ENCODE peak calls at places on chromosome 15, in nine cellular contexts. One of them, this sample, is unnamed.

GRCh38 chr15:73752817-73753214 is 335 bp downstream of the INSYN1 start:
- DNase-seq in T1000: no peak
- DNase-seq in NCI-H1092: no peak
- DNase-seq in OCI-LY7: no peak
- DNase-seq in nephron progenitor cell: peak
- DNase-seq in globus pallidus: no peak
- DNase-seq in NCI-H1105 treated with DMSO at 0.1 percent for 48 hours: no peak
- DNase-seq in NCI-H2081: no peak
- DNase-seq in CD8-positive, alpha-beta memory T cell: no peak
- DNase-seq in this sample: no peak

GRCh38 chr15:23628612-23629233 is 18.9 kb downstream of the MAGEL2 start:
- DNase-seq in OCI-LY7: no peak
- DNase-seq in CD8-positive, alpha-beta memory T cell: no peak
- DNase-seq in NCI-H2081: no peak
- DNase-seq in NCI-H1092: no peak
- DNase-seq in nephron progenitor cell: no peak
- DNase-seq in NCI-H1105 treated with DMSO at 0.1 percent for 48 hours: peak
- DNase-seq in T1000: no peak
- DNase-seq in globus pallidus: no peak
- DNase-seq in this sample: peak

GRCh38 chr15:88591384-88591783 is 29.8 kb upstream of the AEN start:
- DNase-seq in NCI-H1105 treated with DMSO at 0.1 percent for 48 hours: no peak
- DNase-seq in T1000: no peak
- DNase-seq in NCI-H2081: no peak
- DNase-seq in nephron progenitor cell: no peak
- DNase-seq in globus pallidus: no peak
- DNase-seq in OCI-LY7: no peak
- DNase-seq in NCI-H1092: no peak
- DNase-seq in CD8-positive, alpha-beta memory T cell: no peak
- DNase-seq in this sample: no peak

GRCh38 chr15:21260966-21261395 is 179.3 kb downstream of the POTEB3 start:
- DNase-seq in globus pallidus: peak
- DNase-seq in T1000: no peak
- DNase-seq in OCI-LY7: no peak
- DNase-seq in CD8-positive, alpha-beta memory T cell: no peak
- DNase-seq in NCI-H1092: no peak
- DNase-seq in NCI-H1105 treated with DMSO at 0.1 percent for 48 hours: no peak
- DNase-seq in NCI-H2081: no peak
- DNase-seq in nephron progenitor cell: no peak
- DNase-seq in this sample: no peak

GRCh38 chr15:45377630-45378148 is 655 bp downstream of the GATM start:
- DNase-seq in globus pallidus: peak
- DNase-seq in OCI-LY7: no peak
- DNase-seq in NCI-H1092: no peak
- DNase-seq in NCI-H2081: no peak
- DNase-seq in CD8-positive, alpha-beta memory T cell: no peak
- DNase-seq in T1000: no peak
- DNase-seq in nephron progenitor cell: peak
- DNase-seq in NCI-H1105 treated with DMSO at 0.1 percent for 48 hours: peak
- DNase-seq in this sample: no peak

GRCh38 chr15:83380682-83381081 is 66.5 kb upstream of the SH3GL3 start:
- DNase-seq in NCI-H1092: no peak
- DNase-seq in CD8-positive, alpha-beta memory T cell: no peak
- DNase-seq in NCI-H2081: no peak
- DNase-seq in OCI-LY7: peak
- DNase-seq in globus pallidus: no peak
- DNase-seq in T1000: no peak
- DNase-seq in nephron progenitor cell: peak
- DNase-seq in NCI-H1105 treated with DMSO at 0.1 percent for 48 hours: peak
- DNase-seq in this sample: no peak

GRCh38 chr15:45715528-45715927 is 80.7 kb downstream of the SQOR start:
- DNase-seq in NCI-H2081: no peak
- DNase-seq in NCI-H1105 treated with DMSO at 0.1 percent for 48 hours: peak
- DNase-seq in CD8-positive, alpha-beta memory T cell: no peak
- DNase-seq in nephron progenitor cell: no peak
- DNase-seq in OCI-LY7: peak
- DNase-seq in globus pallidus: no peak
- DNase-seq in NCI-H1092: no peak
- DNase-seq in T1000: no peak
- DNase-seq in this sample: no peak

GRCh38 chr15:99943466-99943865 is 210.2 kb upstream of the LYSMD4 start:
- DNase-seq in NCI-H2081: no peak
- DNase-seq in NCI-H1105 treated with DMSO at 0.1 percent for 48 hours: no peak
- DNase-seq in nephron progenitor cell: no peak
- DNase-seq in NCI-H1092: no peak
- DNase-seq in OCI-LY7: no peak
- DNase-seq in CD8-positive, alpha-beta memory T cell: no peak
- DNase-seq in T1000: no peak
- DNase-seq in globus pallidus: no peak
- DNase-seq in this sample: no peak

GRCh38 chr15:95259513-95259912 is 1028.2 kb downstream of the MCTP2 start:
- DNase-seq in globus pallidus: peak
- DNase-seq in NCI-H1092: peak
- DNase-seq in OCI-LY7: peak
- DNase-seq in T1000: peak
- DNase-seq in nephron progenitor cell: peak
- DNase-seq in NCI-H2081: peak
- DNase-seq in NCI-H1105 treated with DMSO at 0.1 percent for 48 hours: peak
- DNase-seq in CD8-positive, alpha-beta memory T cell: peak
- DNase-seq in this sample: peak

GRCh38 chr15:71565636-71566160 is 244.7 kb upstream of the NR2E3 start:
- DNase-seq in NCI-H1092: no peak
- DNase-seq in nephron progenitor cell: no peak
- DNase-seq in T1000: no peak
- DNase-seq in globus pallidus: no peak
- DNase-seq in NCI-H2081: no peak
- DNase-seq in CD8-positive, alpha-beta memory T cell: no peak
- DNase-seq in OCI-LY7: no peak
- DNase-seq in NCI-H1105 treated with DMSO at 0.1 percent for 48 hours: no peak
- DNase-seq in this sample: no peak